ENCODE peak calls at places on chromosome 11, in six cellular contexts. R is transverse colon, C is GM12891, K is Panc1, U is suprapubic skin, T is SK-N-SH. D is an unnamed sample.

GRCh38 chr11:121451178-121451981 is 734 bp upstream of the SORL1 start:
- DNase-seq in R (peak), C (no peak), K (no peak), U (no peak), T (no peak), D (no peak)

GRCh38 chr11:96313163-96313562 is 29.8 kb downstream of the MAML2 start:
- DNase-seq in R (no peak), C (no peak), K (no peak), U (no peak), T (no peak), D (no peak)

GRCh38 chr11:3905080-3905953 is 49.9 kb downstream of the STIM1 start:
- DNase-seq in R (peak), C (peak), K (no peak), U (no peak), T (no peak), D (no peak)

GRCh38 chr11:94597896-94598295 is 30.7 kb downstream of the PIWIL4 start:
- DNase-seq in R (no peak), C (no peak), K (no peak), U (no peak), T (no peak), D (no peak)

GRCh38 chr11:24793479-24793878 is 296.6 kb downstream of the LUZP2 start:
- DNase-seq in R (no peak), C (no peak), K (no peak), U (no peak), T (no peak), D (no peak)

GRCh38 chr11:5690216-5690615 is 626 bp downstream of the TRIM22 start:
- DNase-seq in R (no peak), C (no peak), K (no peak), U (no peak), T (no peak), D (peak)

GRCh38 chr11:69122337-69122641 is 33.4 kb upstream of the SMIM38 start:
- DNase-seq in R (no peak), C (no peak), K (no peak), U (peak), T (no peak), D (no peak)

GRCh38 chr11:1734571-1735081 is 15.8 kb downstream of the IFITM10 start:
- DNase-seq in R (no peak), C (no peak), K (no peak), U (no peak), T (no peak), D (no peak)

GRCh38 chr11:124983674-124984511 is 29.9 kb downstream of the CCDC15 start:
- DNase-seq in R (no peak), C (no peak), K (no peak), U (no peak), T (peak), D (no peak)

GRCh38 chr11:93727985-93728791 is 13.1 kb downstream of the TAF1D start:
- DNase-seq in R (no peak), C (no peak), K (no peak), U (no peak), T (no peak), D (no peak)

GRCh38 chr11:73227571-73228211 is 9.6 kb downstream of the P2RY2 start:
- DNase-seq in R (peak), C (no peak), K (no peak), U (peak), T (peak), D (no peak)

GRCh38 chr11:112523917-112524316 is 263.3 kb upstream of the PLET1 start:
- DNase-seq in R (no peak), C (no peak), K (no peak), U (no peak), T (no peak), D (no peak)

DNA sequence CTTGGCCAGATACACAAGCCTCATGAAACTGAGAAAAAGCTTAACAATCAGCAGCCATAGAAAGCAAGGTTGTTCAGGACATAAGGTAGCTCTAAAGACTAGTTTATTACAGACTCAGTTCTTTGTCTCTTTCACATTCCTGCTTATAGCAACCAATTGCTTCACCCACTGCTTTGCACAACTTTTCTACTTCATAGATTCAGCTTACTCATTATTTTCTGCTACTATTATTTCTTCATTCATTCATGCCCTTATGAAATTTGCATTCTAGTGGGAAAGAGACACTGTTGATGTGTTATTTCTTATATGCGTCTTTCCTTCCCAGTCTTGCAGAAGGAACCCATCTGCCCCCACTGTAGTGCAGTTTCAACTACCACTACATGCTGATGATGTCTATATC is 4.7 kb downstream of the CCDC34 start:
- DNase-seq in R (no peak), C (no peak), K (no peak), U (no peak), T (no peak), D (no peak)
- TF ChIP-seq POLR2AphosphoS5 in R (no peak), C (no peak), K (no peak), U (no peak), T (no peak), D (no peak)

DNA sequence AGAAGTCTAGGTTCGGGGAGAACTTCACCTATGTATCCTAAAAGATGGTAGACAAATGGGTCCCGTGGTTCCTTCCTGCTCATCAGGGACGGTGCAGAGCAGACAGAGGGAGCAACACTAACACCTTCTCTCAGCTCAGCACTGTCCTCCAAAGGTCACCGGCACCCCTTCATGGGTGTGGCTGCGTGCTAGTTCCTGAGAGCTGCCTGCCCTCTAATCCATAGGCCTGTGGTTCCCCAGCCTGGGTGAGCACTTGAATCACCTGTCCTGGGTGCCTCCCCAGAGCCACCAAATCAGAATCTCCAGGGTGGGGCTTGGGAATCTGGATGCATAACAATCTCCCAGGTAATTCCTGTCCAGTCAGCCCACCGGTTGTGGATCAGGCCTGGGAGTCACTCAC is 113.9 kb upstream of the TMEM45B start:
- DNase-seq in R (no peak), C (no peak), K (no peak), U (no peak), T (no peak), D (peak)
- TF ChIP-seq POLR2AphosphoS5 in R (no peak), C (no peak), K (no peak), U (no peak), T (no peak), D (no peak)

GRCh38 chr11:86955111-86955673 is at the start of gene FZD4:
- DNase-seq in R (peak), C (peak), K (no peak), U (peak), T (peak), D (no peak)
- TF ChIP-seq POLR2AphosphoS5 in R (peak), C (no peak), K (peak), U (no peak), T (peak), D (peak)

GRCh38 chr11:34957606-34958005 is 41.2 kb downstream of the PDHX start:
- DNase-seq in R (no peak), C (no peak), K (no peak), U (no peak), T (no peak), D (no peak)
- TF ChIP-seq POLR2AphosphoS5 in R (no peak), C (no peak), K (no peak), U (no peak), T (no peak), D (no peak)

DNA sequence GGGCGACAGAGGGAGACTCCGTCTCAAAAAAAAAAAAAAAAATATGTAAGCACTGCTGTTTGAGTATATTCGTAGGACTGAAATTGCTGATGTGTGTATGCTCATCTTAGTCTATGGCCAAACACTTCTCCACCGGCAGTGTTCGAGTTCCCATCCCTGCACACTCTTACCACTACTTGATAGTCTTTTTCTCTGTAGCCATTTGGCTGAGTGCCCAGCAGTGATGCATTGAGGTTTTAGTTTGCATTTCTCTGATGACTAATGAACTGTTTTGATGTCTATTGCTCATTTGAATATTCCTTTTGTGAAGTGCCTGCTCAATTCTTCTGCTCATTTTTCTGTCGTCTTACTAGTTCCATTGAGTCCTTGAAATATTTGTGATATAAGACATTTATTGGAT is 1.9 kb downstream of the TIRAP start:
- DNase-seq in R (peak), C (peak), K (peak), U (no peak), T (no peak), D (no peak)
- TF ChIP-seq POLR2AphosphoS5 in R (no peak), C (no peak), K (no peak), U (no peak), T (no peak), D (no peak)

GRCh38 chr11:2886191-2886894 is 768 bp upstream of the CDKN1C start:
- DNase-seq in R (no peak), C (no peak), K (no peak), U (no peak), T (no peak), D (no peak)
- TF ChIP-seq POLR2AphosphoS5 in R (no peak), C (no peak), K (no peak), U (no peak), T (no peak), D (no peak)

GRCh38 chr11:78166832-78167469 is 21.5 kb downstream of the KCTD21 start:
- DNase-seq in R (no peak), C (no peak), K (no peak), U (no peak), T (no peak), D (no peak)

GRCh38 chr11:78170413-78170812 is 18.0 kb downstream of the KCTD21 start:
- DNase-seq in R (no peak), C (no peak), K (no peak), U (no peak), T (no peak), D (no peak)

GRCh38 chr11:78170874-78171549 is 17.4 kb downstream of the KCTD21 start:
- DNase-seq in R (no peak), C (no peak), K (no peak), U (no peak), T (no peak), D (no peak)

GRCh38 chr11:78171951-78172350 is 16.5 kb downstream of the KCTD21 start:
- DNase-seq in R (no peak), C (no peak), K (no peak), U (no peak), T (no peak), D (no peak)

GRCh38 chr11:78168539-78169477 is 19.6 kb downstream of the KCTD21 start:
- DNase-seq in R (peak), C (no peak), K (no peak), U (peak), T (peak), D (peak)
- TF ChIP-seq POLR2AphosphoS5 in R (no peak), C (no peak), K (no peak), U (no peak), T (no peak), D (peak)

GRCh38 chr11:110429614-110430266 is at the start of gene FDX1:
- DNase-seq in R (peak), C (peak), K (no peak), U (peak), T (peak), D (peak)
- TF ChIP-seq POLR2AphosphoS5 in R (peak), C (no peak), K (peak), U (peak), T (no peak), D (peak)

D was measured in esophagus muscularis mucosa.